ENCODE peak calls at places on chromosomes 13 and 19, in six cellular contexts. F is neuronal stem cell, U is AG08395, Q is colonic mucosa, V is Right ventricle myocardium superior, K is substantia nigra. H is an unnamed sample.

GRCh38 chr13:99628442-99628841 is 127.2 kb downstream of the TM9SF2 start:
- DNase-seq in F (no peak), U (no peak), Q (no peak), V (no peak), K (no peak), H (no peak)

GRCh38 chr13:96898855-96899254 is 95.4 kb downstream of the OXGR1 start:
- DNase-seq in F (peak; percentile 14), U (no peak), Q (no peak), V (no peak), K (peak; percentile 18), H (no peak)

GRCh38 chr19:39082745-39083598 is 1.2 kb upstream of the ACP7 start:
- DNase-seq in F (no peak), U (no peak), Q (no peak), V (no peak), K (peak; percentile 16), H (no peak)

GRCh38 chr19:19427302-19427701 is 21.8 kb downstream of the GATAD2A start:
- DNase-seq in F (no peak), U (no peak), Q (no peak), V (no peak), K (no peak), H (no peak)

GRCh38 chr13:98141938-98142426 is 912 bp upstream of the FARP1 start:
- DNase-seq in F (peak; percentile 39), U (peak; percentile 9), Q (peak; percentile 27), V (peak; percentile 46), K (no peak), H (no peak)

GRCh38 chr19:3816566-3817218 is 30.5 kb upstream of the MATK start:
- DNase-seq in F (no peak), U (no peak), Q (no peak), V (no peak), K (no peak), H (no peak)

GRCh38 chr19:41801682-41802317 is 5.4 kb downstream of the CEACAM3 start:
- DNase-seq in F (no peak), U (no peak), Q (no peak), V (no peak), K (no peak), H (no peak)

GRCh38 chr19:18128044-18128443 is 24.9 kb upstream of the PIK3R2 start:
- DNase-seq in F (no peak), U (peak; percentile 18), Q (no peak), V (no peak), K (no peak), H (no peak)

GRCh38 chr13:28475916-28476725 is 18.8 kb downstream of the FLT1 start:
- DNase-seq in F (no peak), U (peak; percentile 66), Q (no peak), V (no peak), K (no peak), H (no peak)

GRCh38 chr13:21625366-21625765 is 21.4 kb upstream of the MICU2 start:
- DNase-seq in F (no peak), U (peak; percentile 51), Q (peak; percentile 29), V (no peak), K (no peak), H (no peak)

GRCh38 chr13:49908637-49909036 is 27.5 kb downstream of the SPRYD7 start:
- DNase-seq in F (no peak), U (no peak), Q (no peak), V (no peak), K (no peak), H (no peak)

GRCh38 chr19:50639121-50640112 is at the start of gene SYT3:
- DNase-seq in F (peak; percentile 66), U (peak; percentile 75), Q (no peak), V (peak; percentile 70), K (peak; percentile 66), H (peak; percentile 57)

H was measured in neural crest cell.